ENCODE peak calls at places on chromosomes 13 and 19, in six cellular contexts. One of them, this sample, is unnamed.
A peak's percentile ranks its signal among the peaks of the same experiment; 100 is the strongest.

GRCh38 chr19:47168065-47168464 is 37.4 kb downstream of the SAE1 start:
- DNase-seq in transverse colon: no peak
- DNase-seq in IMR-90: no peak
- DNase-seq in lower leg skin: no peak
- DNase-seq in right lobe of liver: no peak
- DNase-seq in K562: no peak
- DNase-seq in this sample: no peak

GRCh38 chr13:48975101-48975925 is at the start of gene FNDC3A:
- DNase-seq in transverse colon: peak; percentile 49
- DNase-seq in IMR-90: peak; percentile 64
- DNase-seq in lower leg skin: peak; percentile 43
- DNase-seq in right lobe of liver: no peak
- DNase-seq in K562: peak; percentile 70
- DNase-seq in this sample: no peak

GRCh38 chr19:50629801-50630200 is 9.9 kb downstream of the SYT3 start:
- DNase-seq in transverse colon: no peak
- DNase-seq in IMR-90: no peak
- DNase-seq in lower leg skin: no peak
- DNase-seq in right lobe of liver: no peak
- DNase-seq in K562: no peak
- DNase-seq in this sample: no peak

GRCh38 chr19:54266133-54266532 is 9.1 kb upstream of the LILRB5 start:
- DNase-seq in transverse colon: peak; percentile 79
- DNase-seq in IMR-90: peak; percentile 59
- DNase-seq in lower leg skin: peak; percentile 50
- DNase-seq in right lobe of liver: peak; percentile 78
- DNase-seq in K562: peak; percentile 70
- DNase-seq in this sample: no peak

GRCh38 chr19:45200614-45201013 is 22.0 kb downstream of the BLOC1S3 start:
- DNase-seq in transverse colon: no peak
- DNase-seq in IMR-90: peak; percentile 57
- DNase-seq in lower leg skin: no peak
- DNase-seq in right lobe of liver: no peak
- DNase-seq in K562: no peak
- DNase-seq in this sample: no peak

GRCh38 chr19:47778089-47778953 is at the start of gene SELENOW:
- DNase-seq in transverse colon: peak; percentile 88
- DNase-seq in IMR-90: peak; percentile 46
- DNase-seq in lower leg skin: peak; percentile 66
- DNase-seq in right lobe of liver: peak; percentile 80
- DNase-seq in K562: peak; percentile 94
- DNase-seq in this sample: no peak

GRCh38 chr19:35895911-35896642 is 4.3 kb downstream of the NFKBID start:
- DNase-seq in transverse colon: no peak
- DNase-seq in IMR-90: no peak
- DNase-seq in lower leg skin: no peak
- DNase-seq in right lobe of liver: no peak
- DNase-seq in K562: no peak
- DNase-seq in this sample: no peak

GRCh38 chr13:42968906-42969305 is 23.1 kb downstream of the EPSTI1 start:
- DNase-seq in transverse colon: peak; percentile 88
- DNase-seq in IMR-90: no peak
- DNase-seq in lower leg skin: peak; percentile 28
- DNase-seq in right lobe of liver: no peak
- DNase-seq in K562: no peak
- DNase-seq in this sample: no peak

GRCh38 chr19:51293571-51294210 is 17.8 kb upstream of the IGLON5 start:
- DNase-seq in transverse colon: no peak
- DNase-seq in IMR-90: no peak
- DNase-seq in lower leg skin: no peak
- DNase-seq in right lobe of liver: no peak
- DNase-seq in K562: no peak
- DNase-seq in this sample: no peak

GRCh38 chr13:40973409-40973808 is 45.7 kb downstream of the ELF1 start:
- DNase-seq in transverse colon: no peak
- DNase-seq in IMR-90: no peak
- DNase-seq in lower leg skin: no peak
- DNase-seq in right lobe of liver: no peak
- DNase-seq in K562: no peak
- DNase-seq in this sample: no peak

GRCh38 chr19:39516270-39516669 is 1.3 kb downstream of the SELENOV start:
- DNase-seq in transverse colon: no peak
- DNase-seq in IMR-90: no peak
- DNase-seq in lower leg skin: no peak
- DNase-seq in right lobe of liver: peak; percentile 13
- DNase-seq in K562: no peak
- DNase-seq in this sample: no peak

GRCh38 chr19:2249880-2250764 is 999 bp downstream of the AMH start:
- DNase-seq in transverse colon: no peak
- DNase-seq in IMR-90: no peak
- DNase-seq in lower leg skin: no peak
- DNase-seq in right lobe of liver: no peak
- DNase-seq in K562: no peak
- DNase-seq in this sample: no peak

GRCh38 chr19:19461671-19462622 is 53.4 kb downstream of the TSSK6 start:
- DNase-seq in transverse colon: peak; percentile 72
- DNase-seq in IMR-90: no peak
- DNase-seq in lower leg skin: no peak
- DNase-seq in right lobe of liver: peak; percentile 68
- DNase-seq in K562: peak; percentile 80
- DNase-seq in this sample: no peak

GRCh38 chr19:7524523-7524922 is 2.1 kb downstream of the MCOLN1 start:
- DNase-seq in transverse colon: no peak
- DNase-seq in IMR-90: no peak
- DNase-seq in lower leg skin: no peak
- DNase-seq in right lobe of liver: no peak
- DNase-seq in K562: no peak
- DNase-seq in this sample: no peak

GRCh38 chr13:114112826-114113322 is 19.5 kb downstream of the RASA3 start:
- DNase-seq in transverse colon: peak; percentile 3
- DNase-seq in IMR-90: no peak
- DNase-seq in lower leg skin: no peak
- DNase-seq in right lobe of liver: no peak
- DNase-seq in K562: no peak
- DNase-seq in this sample: no peak

GRCh38 chr19:3691372-3691716 is 8.9 kb downstream of the PIP5K1C start:
- DNase-seq in transverse colon: no peak
- DNase-seq in IMR-90: no peak
- DNase-seq in lower leg skin: no peak
- DNase-seq in right lobe of liver: peak; percentile 53
- DNase-seq in K562: no peak
- DNase-seq in this sample: no peak

GRCh38 chr19:3690551-3691371 is 9.5 kb downstream of the PIP5K1C start:
- DNase-seq in transverse colon: no peak
- DNase-seq in IMR-90: no peak
- DNase-seq in lower leg skin: no peak
- DNase-seq in right lobe of liver: no peak
- DNase-seq in K562: no peak
- DNase-seq in this sample: no peak

GRCh38 chr19:3687393-3687773 is 12.9 kb downstream of the PIP5K1C start:
- DNase-seq in transverse colon: no peak
- DNase-seq in IMR-90: no peak
- DNase-seq in lower leg skin: no peak
- DNase-seq in right lobe of liver: no peak
- DNase-seq in K562: no peak
- DNase-seq in this sample: no peak

GRCh38 chr19:3684817-3685410 is 15.4 kb downstream of the PIP5K1C start:
- DNase-seq in transverse colon: no peak
- DNase-seq in IMR-90: no peak
- DNase-seq in lower leg skin: no peak
- DNase-seq in right lobe of liver: no peak
- DNase-seq in K562: no peak
- DNase-seq in this sample: no peak

GRCh38 chr19:3687774-3688706 is 12.2 kb downstream of the PIP5K1C start:
- DNase-seq in transverse colon: peak; percentile 54
- DNase-seq in IMR-90: no peak
- DNase-seq in lower leg skin: no peak
- DNase-seq in right lobe of liver: peak; percentile 72
- DNase-seq in K562: no peak
- DNase-seq in this sample: no peak
- TF ChIP-seq CTCF in transverse colon: no peak
- TF ChIP-seq CTCF in IMR-90: no peak
- TF ChIP-seq CTCF in lower leg skin: no peak
- TF ChIP-seq CTCF in right lobe of liver: no peak
- TF ChIP-seq CTCF in K562: no peak
- TF ChIP-seq CTCF in this sample: no peak

GRCh38 chr13:110018009-110018408 is 231.6 kb upstream of the IRS2 start:
- DNase-seq in transverse colon: no peak
- DNase-seq in IMR-90: peak; percentile 57
- DNase-seq in lower leg skin: no peak
- DNase-seq in right lobe of liver: no peak
- DNase-seq in K562: no peak
- DNase-seq in this sample: no peak
- TF ChIP-seq POLR2A in transverse colon: no peak
- TF ChIP-seq POLR2A in IMR-90: no peak
- TF ChIP-seq POLR2A in lower leg skin: no peak
- TF ChIP-seq POLR2A in right lobe of liver: no peak
- TF ChIP-seq POLR2A in K562: no peak
- TF ChIP-seq POLR2A in this sample: no peak

DNA sequence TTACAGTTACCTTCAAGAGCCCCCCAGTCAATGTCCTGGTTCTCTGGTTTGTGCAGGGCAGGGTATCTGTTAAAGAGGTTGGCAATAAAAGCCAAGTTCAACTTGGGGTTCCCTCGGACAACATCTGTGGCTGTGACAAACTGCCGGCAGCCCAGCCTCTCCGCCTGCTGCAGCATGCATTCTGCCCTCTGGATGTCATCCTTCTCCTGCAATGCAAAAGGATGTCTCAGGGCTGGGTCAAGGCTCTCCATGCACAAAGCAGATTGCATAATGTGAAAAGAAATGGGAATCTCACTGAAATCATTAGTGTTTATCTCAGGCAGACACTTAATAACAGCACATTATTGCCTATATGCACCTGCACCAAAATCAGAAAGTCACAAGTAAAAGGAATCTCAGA is 35.1 kb downstream of the LCP1 start:
- DNase-seq in transverse colon: no peak
- DNase-seq in IMR-90: no peak
- DNase-seq in lower leg skin: no peak
- DNase-seq in right lobe of liver: no peak
- DNase-seq in K562: no peak
- DNase-seq in this sample: no peak
- TF ChIP-seq CTCF in transverse colon: no peak
- TF ChIP-seq CTCF in IMR-90: no peak
- TF ChIP-seq CTCF in lower leg skin: no peak
- TF ChIP-seq CTCF in right lobe of liver: peak; percentile 47
- TF ChIP-seq CTCF in K562: no peak
- TF ChIP-seq CTCF in this sample: no peak

DNA sequence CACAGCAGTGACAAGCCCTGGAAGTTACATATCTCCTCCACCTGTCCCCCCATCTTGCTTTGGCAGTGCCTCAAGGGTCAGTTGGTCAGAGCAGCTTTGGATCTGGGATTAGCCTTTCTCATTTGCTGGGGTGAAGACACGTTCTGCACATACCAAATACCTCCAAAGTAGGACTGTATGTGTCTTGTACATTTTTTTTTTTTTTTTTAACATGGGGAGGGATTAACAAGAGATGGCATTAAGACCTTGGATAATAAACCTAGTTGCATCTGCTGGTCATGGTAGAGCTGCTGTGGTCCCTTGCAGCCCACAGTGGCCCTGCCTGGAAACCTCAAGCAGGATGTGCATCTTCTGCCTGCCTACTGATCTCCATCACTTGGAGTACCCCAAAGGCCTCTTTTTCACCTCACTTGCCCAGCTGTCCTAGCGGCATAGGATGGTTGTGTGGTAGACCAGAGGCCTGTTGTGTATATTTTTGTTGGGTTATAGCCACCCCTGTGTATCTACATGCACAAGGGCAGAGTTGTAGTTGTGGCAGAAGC is 2.5 kb downstream of the RPS19 start:
- DNase-seq in transverse colon: no peak
- DNase-seq in IMR-90: no peak
- DNase-seq in lower leg skin: no peak
- DNase-seq in right lobe of liver: no peak
- DNase-seq in K562: no peak
- DNase-seq in this sample: no peak
- TF ChIP-seq POLR2A in transverse colon: no peak
- TF ChIP-seq POLR2A in IMR-90: no peak
- TF ChIP-seq POLR2A in lower leg skin: no peak
- TF ChIP-seq POLR2A in right lobe of liver: no peak
- TF ChIP-seq POLR2A in K562: peak; percentile 37
- TF ChIP-seq POLR2A in this sample: no peak

DNA sequence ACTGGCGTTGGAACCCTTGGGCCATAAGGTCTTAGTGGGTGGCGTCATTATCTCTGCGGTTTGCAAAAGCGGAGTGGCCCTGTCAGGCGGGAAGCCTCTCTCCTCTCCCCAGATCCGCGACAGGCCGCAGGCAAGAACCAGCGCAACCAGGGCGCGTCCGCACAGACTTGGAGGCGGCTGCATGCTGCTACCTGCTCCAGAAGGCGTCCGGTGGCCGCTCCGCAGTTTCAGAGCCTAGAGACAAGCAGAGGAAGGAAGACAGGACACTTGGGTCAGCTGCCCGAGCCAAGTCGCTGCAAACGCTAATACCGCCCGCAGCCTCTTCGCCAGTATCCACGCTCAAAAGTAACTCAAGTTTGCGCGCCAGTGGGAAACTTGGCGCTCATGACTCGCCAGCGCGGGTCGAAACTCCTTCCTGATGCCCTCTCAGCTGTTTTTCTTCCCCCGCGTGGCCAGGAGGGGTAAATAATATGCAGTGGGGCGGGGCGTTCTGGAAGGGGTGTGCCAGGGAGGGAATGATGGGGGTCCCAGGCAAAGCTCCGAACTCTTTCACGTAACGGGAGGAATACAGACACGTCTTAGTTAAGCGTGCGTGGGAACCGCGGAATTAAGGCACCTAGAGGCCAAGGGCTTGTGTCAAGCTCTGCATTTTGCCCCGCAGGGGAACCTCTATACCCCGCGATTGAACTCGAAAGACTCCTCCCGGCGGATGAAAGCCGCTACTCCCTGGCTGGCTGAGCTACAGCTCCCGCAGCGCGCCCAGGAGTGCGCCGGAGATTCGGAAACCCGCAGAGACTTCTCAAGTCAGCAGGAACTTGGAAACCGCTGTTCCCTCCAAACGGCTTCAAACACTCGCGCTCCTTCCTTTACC is at the start of gene EDNRB:
- DNase-seq in transverse colon: peak; percentile 18
- DNase-seq in IMR-90: peak; percentile 17
- DNase-seq in lower leg skin: peak; percentile 22
- DNase-seq in right lobe of liver: peak; percentile 55
- DNase-seq in K562: no peak
- DNase-seq in this sample: no peak
- TF ChIP-seq CTCF in transverse colon: peak; percentile 18
- TF ChIP-seq CTCF in IMR-90: no peak
- TF ChIP-seq CTCF in lower leg skin: no peak
- TF ChIP-seq CTCF in right lobe of liver: no peak
- TF ChIP-seq CTCF in K562: no peak
- TF ChIP-seq CTCF in this sample: peak; percentile 23

GRCh38 chr19:58406818-58407657 is 1.4 kb upstream of the ZNF584 start:
- DNase-seq in transverse colon: no peak
- DNase-seq in IMR-90: no peak
- DNase-seq in lower leg skin: no peak
- DNase-seq in right lobe of liver: no peak
- DNase-seq in K562: no peak
- DNase-seq in this sample: no peak
- TF ChIP-seq POLR2A in transverse colon: no peak
- TF ChIP-seq POLR2A in IMR-90: no peak
- TF ChIP-seq POLR2A in lower leg skin: no peak
- TF ChIP-seq POLR2A in right lobe of liver: no peak
- TF ChIP-seq POLR2A in K562: no peak
- TF ChIP-seq POLR2A in this sample: no peak